ENCODE peak calls at places on chromosome 7, in ten cellular contexts. One of them, this sample, is unnamed.

GRCh38 chr7:140639366-140640053 is 1.1 kb downstream of the DENND2A start:
- DNase-seq in heart left ventricle: peak; percentile 66
- DNase-seq in HFFc6: peak; percentile 58
- DNase-seq in stimulated activated CD4-positive, alpha-beta T cell treated with anti-CD3 and anti-CD28 coated beads, Interleukin-4, amount 100 ng/mL, for 1 hour: peak; percentile 40
- DNase-seq in osteoblast: peak; percentile 87
- DNase-seq in NCI-H1092 treated with DMSO at 0.1 percent for 48 hours: no peak
- DNase-seq in smooth muscle cell of the brain vasculature: no peak
- DNase-seq in aorta: peak; percentile 61
- DNase-seq in caudate nucleus: no peak
- DNase-seq in hepatocyte: peak; percentile 63
- DNase-seq in this sample: no peak

GRCh38 chr7:94056796-94057207 is 52.6 kb upstream of the BET1 start:
- DNase-seq in heart left ventricle: no peak
- DNase-seq in HFFc6: peak; percentile 88
- DNase-seq in stimulated activated CD4-positive, alpha-beta T cell treated with anti-CD3 and anti-CD28 coated beads, Interleukin-4, amount 100 ng/mL, for 1 hour: no peak
- DNase-seq in osteoblast: no peak
- DNase-seq in NCI-H1092 treated with DMSO at 0.1 percent for 48 hours: no peak
- DNase-seq in smooth muscle cell of the brain vasculature: no peak
- DNase-seq in aorta: no peak
- DNase-seq in caudate nucleus: no peak
- DNase-seq in hepatocyte: no peak
- DNase-seq in this sample: no peak

GRCh38 chr7:129412501-129412900 is 21.7 kb upstream of the STRIP2 start:
- DNase-seq in heart left ventricle: no peak
- DNase-seq in HFFc6: no peak
- DNase-seq in stimulated activated CD4-positive, alpha-beta T cell treated with anti-CD3 and anti-CD28 coated beads, Interleukin-4, amount 100 ng/mL, for 1 hour: no peak
- DNase-seq in osteoblast: no peak
- DNase-seq in NCI-H1092 treated with DMSO at 0.1 percent for 48 hours: no peak
- DNase-seq in smooth muscle cell of the brain vasculature: no peak
- DNase-seq in aorta: no peak
- DNase-seq in caudate nucleus: no peak
- DNase-seq in hepatocyte: no peak
- DNase-seq in this sample: no peak

GRCh38 chr7:151485006-151485732 is 34.5 kb downstream of the RHEB start:
- DNase-seq in heart left ventricle: no peak
- DNase-seq in HFFc6: peak; percentile 75
- DNase-seq in stimulated activated CD4-positive, alpha-beta T cell treated with anti-CD3 and anti-CD28 coated beads, Interleukin-4, amount 100 ng/mL, for 1 hour: no peak
- DNase-seq in osteoblast: peak; percentile 69
- DNase-seq in NCI-H1092 treated with DMSO at 0.1 percent for 48 hours: no peak
- DNase-seq in smooth muscle cell of the brain vasculature: no peak
- DNase-seq in aorta: no peak
- DNase-seq in caudate nucleus: no peak
- DNase-seq in hepatocyte: no peak
- DNase-seq in this sample: peak; percentile 12

GRCh38 chr7:155530601-155531000 is 15.8 kb downstream of the CNPY1 start:
- DNase-seq in heart left ventricle: no peak
- DNase-seq in HFFc6: no peak
- DNase-seq in stimulated activated CD4-positive, alpha-beta T cell treated with anti-CD3 and anti-CD28 coated beads, Interleukin-4, amount 100 ng/mL, for 1 hour: no peak
- DNase-seq in osteoblast: no peak
- DNase-seq in NCI-H1092 treated with DMSO at 0.1 percent for 48 hours: no peak
- DNase-seq in smooth muscle cell of the brain vasculature: no peak
- DNase-seq in aorta: no peak
- DNase-seq in caudate nucleus: no peak
- DNase-seq in hepatocyte: no peak
- DNase-seq in this sample: no peak

GRCh38 chr7:43362652-43363428 is 220.1 kb upstream of the STK17A start:
- DNase-seq in heart left ventricle: peak; percentile 58
- DNase-seq in HFFc6: peak; percentile 22
- DNase-seq in stimulated activated CD4-positive, alpha-beta T cell treated with anti-CD3 and anti-CD28 coated beads, Interleukin-4, amount 100 ng/mL, for 1 hour: no peak
- DNase-seq in osteoblast: no peak
- DNase-seq in NCI-H1092 treated with DMSO at 0.1 percent for 48 hours: no peak
- DNase-seq in smooth muscle cell of the brain vasculature: peak; percentile 23
- DNase-seq in aorta: no peak
- DNase-seq in caudate nucleus: no peak
- DNase-seq in hepatocyte: peak; percentile 47
- DNase-seq in this sample: no peak

GRCh38 chr7:30062587-30062986 is 34.4 kb downstream of the PLEKHA8 start:
- DNase-seq in heart left ventricle: no peak
- DNase-seq in HFFc6: peak; percentile 36
- DNase-seq in stimulated activated CD4-positive, alpha-beta T cell treated with anti-CD3 and anti-CD28 coated beads, Interleukin-4, amount 100 ng/mL, for 1 hour: no peak
- DNase-seq in osteoblast: no peak
- DNase-seq in NCI-H1092 treated with DMSO at 0.1 percent for 48 hours: peak; percentile 64
- DNase-seq in smooth muscle cell of the brain vasculature: peak; percentile 26
- DNase-seq in aorta: no peak
- DNase-seq in caudate nucleus: no peak
- DNase-seq in hepatocyte: peak; percentile 49
- DNase-seq in this sample: no peak

GRCh38 chr7:150986099-150986512 is 4.7 kb upstream of the NOS3 start:
- DNase-seq in heart left ventricle: peak; percentile 80
- DNase-seq in HFFc6: peak; percentile 41
- DNase-seq in stimulated activated CD4-positive, alpha-beta T cell treated with anti-CD3 and anti-CD28 coated beads, Interleukin-4, amount 100 ng/mL, for 1 hour: peak; percentile 64
- DNase-seq in osteoblast: peak; percentile 98
- DNase-seq in NCI-H1092 treated with DMSO at 0.1 percent for 48 hours: peak; percentile 83
- DNase-seq in smooth muscle cell of the brain vasculature: no peak
- DNase-seq in aorta: peak; percentile 67
- DNase-seq in caudate nucleus: peak; percentile 37
- DNase-seq in hepatocyte: peak; percentile 84
- DNase-seq in this sample: no peak

GRCh38 chr7:27156508-27156898 is at the start of gene HOXA7:
- DNase-seq in heart left ventricle: peak; percentile 39
- DNase-seq in HFFc6: peak; percentile 82
- DNase-seq in stimulated activated CD4-positive, alpha-beta T cell treated with anti-CD3 and anti-CD28 coated beads, Interleukin-4, amount 100 ng/mL, for 1 hour: no peak
- DNase-seq in osteoblast: peak; percentile 99
- DNase-seq in NCI-H1092 treated with DMSO at 0.1 percent for 48 hours: no peak
- DNase-seq in smooth muscle cell of the brain vasculature: no peak
- DNase-seq in aorta: peak; percentile 80
- DNase-seq in caudate nucleus: no peak
- DNase-seq in hepatocyte: no peak
- DNase-seq in this sample: no peak

GRCh38 chr7:54839538-54840213 is 80.7 kb upstream of the SEC61G start:
- DNase-seq in heart left ventricle: peak; percentile 87
- DNase-seq in HFFc6: peak; percentile 47
- DNase-seq in stimulated activated CD4-positive, alpha-beta T cell treated with anti-CD3 and anti-CD28 coated beads, Interleukin-4, amount 100 ng/mL, for 1 hour: no peak
- DNase-seq in osteoblast: peak; percentile 95
- DNase-seq in NCI-H1092 treated with DMSO at 0.1 percent for 48 hours: peak; percentile 23
- DNase-seq in smooth muscle cell of the brain vasculature: no peak
- DNase-seq in aorta: peak; percentile 85
- DNase-seq in caudate nucleus: peak; percentile 21
- DNase-seq in hepatocyte: peak; percentile 30
- DNase-seq in this sample: no peak

GRCh38 chr7:45680776-45681175 is 106.6 kb downstream of the ADCY1 start:
- DNase-seq in heart left ventricle: no peak
- DNase-seq in HFFc6: no peak
- DNase-seq in stimulated activated CD4-positive, alpha-beta T cell treated with anti-CD3 and anti-CD28 coated beads, Interleukin-4, amount 100 ng/mL, for 1 hour: no peak
- DNase-seq in osteoblast: no peak
- DNase-seq in NCI-H1092 treated with DMSO at 0.1 percent for 48 hours: no peak
- DNase-seq in smooth muscle cell of the brain vasculature: no peak
- DNase-seq in aorta: no peak
- DNase-seq in caudate nucleus: no peak
- DNase-seq in hepatocyte: no peak
- DNase-seq in this sample: no peak

GRCh38 chr7:130144632-130145171 is 60.5 kb downstream of the TMEM209 start:
- DNase-seq in heart left ventricle: no peak
- DNase-seq in HFFc6: peak; percentile 43
- DNase-seq in stimulated activated CD4-positive, alpha-beta T cell treated with anti-CD3 and anti-CD28 coated beads, Interleukin-4, amount 100 ng/mL, for 1 hour: no peak
- DNase-seq in osteoblast: peak; percentile 90
- DNase-seq in NCI-H1092 treated with DMSO at 0.1 percent for 48 hours: no peak
- DNase-seq in smooth muscle cell of the brain vasculature: no peak
- DNase-seq in aorta: no peak
- DNase-seq in caudate nucleus: no peak
- DNase-seq in hepatocyte: no peak
- DNase-seq in this sample: no peak

GRCh38 chr7:73606801-73607691 is 17.3 kb downstream of the MLXIPL start:
- DNase-seq in heart left ventricle: peak; percentile 84
- DNase-seq in HFFc6: no peak
- DNase-seq in stimulated activated CD4-positive, alpha-beta T cell treated with anti-CD3 and anti-CD28 coated beads, Interleukin-4, amount 100 ng/mL, for 1 hour: peak; percentile 75
- DNase-seq in osteoblast: peak; percentile 98
- DNase-seq in NCI-H1092 treated with DMSO at 0.1 percent for 48 hours: peak; percentile 33
- DNase-seq in smooth muscle cell of the brain vasculature: no peak
- DNase-seq in aorta: peak; percentile 67
- DNase-seq in caudate nucleus: no peak
- DNase-seq in hepatocyte: peak; percentile 77
- DNase-seq in this sample: no peak

GRCh38 chr7:81062747-81063146 is 143.9 kb upstream of the SEMA3C start:
- DNase-seq in heart left ventricle: no peak
- DNase-seq in HFFc6: no peak
- DNase-seq in stimulated activated CD4-positive, alpha-beta T cell treated with anti-CD3 and anti-CD28 coated beads, Interleukin-4, amount 100 ng/mL, for 1 hour: no peak
- DNase-seq in osteoblast: no peak
- DNase-seq in NCI-H1092 treated with DMSO at 0.1 percent for 48 hours: no peak
- DNase-seq in smooth muscle cell of the brain vasculature: no peak
- DNase-seq in aorta: no peak
- DNase-seq in caudate nucleus: no peak
- DNase-seq in hepatocyte: no peak
- DNase-seq in this sample: no peak

GRCh38 chr7:1085266-1085665 is 2.6 kb upstream of the GPER1 start:
- DNase-seq in heart left ventricle: no peak
- DNase-seq in HFFc6: no peak
- DNase-seq in stimulated activated CD4-positive, alpha-beta T cell treated with anti-CD3 and anti-CD28 coated beads, Interleukin-4, amount 100 ng/mL, for 1 hour: no peak
- DNase-seq in osteoblast: peak; percentile 86
- DNase-seq in NCI-H1092 treated with DMSO at 0.1 percent for 48 hours: no peak
- DNase-seq in smooth muscle cell of the brain vasculature: no peak
- DNase-seq in aorta: no peak
- DNase-seq in caudate nucleus: no peak
- DNase-seq in hepatocyte: no peak
- DNase-seq in this sample: no peak

GRCh38 chr7:105028004-105028403 is 14.0 kb downstream of the KMT2E start:
- DNase-seq in heart left ventricle: no peak
- DNase-seq in HFFc6: no peak
- DNase-seq in stimulated activated CD4-positive, alpha-beta T cell treated with anti-CD3 and anti-CD28 coated beads, Interleukin-4, amount 100 ng/mL, for 1 hour: no peak
- DNase-seq in osteoblast: no peak
- DNase-seq in NCI-H1092 treated with DMSO at 0.1 percent for 48 hours: no peak
- DNase-seq in smooth muscle cell of the brain vasculature: no peak
- DNase-seq in aorta: no peak
- DNase-seq in caudate nucleus: no peak
- DNase-seq in hepatocyte: no peak
- DNase-seq in this sample: no peak

GRCh38 chr7:157076466-157076865 is 62.3 kb upstream of the UBE3C start:
- DNase-seq in heart left ventricle: no peak
- DNase-seq in HFFc6: no peak
- DNase-seq in stimulated activated CD4-positive, alpha-beta T cell treated with anti-CD3 and anti-CD28 coated beads, Interleukin-4, amount 100 ng/mL, for 1 hour: no peak
- DNase-seq in osteoblast: no peak
- DNase-seq in NCI-H1092 treated with DMSO at 0.1 percent for 48 hours: no peak
- DNase-seq in smooth muscle cell of the brain vasculature: no peak
- DNase-seq in aorta: no peak
- DNase-seq in caudate nucleus: no peak
- DNase-seq in hepatocyte: no peak
- DNase-seq in this sample: no peak

GRCh38 chr7:70406419-70407189 is 725.3 kb upstream of the GALNT17 start:
- DNase-seq in heart left ventricle: no peak
- DNase-seq in HFFc6: no peak
- DNase-seq in stimulated activated CD4-positive, alpha-beta T cell treated with anti-CD3 and anti-CD28 coated beads, Interleukin-4, amount 100 ng/mL, for 1 hour: no peak
- DNase-seq in osteoblast: no peak
- DNase-seq in NCI-H1092 treated with DMSO at 0.1 percent for 48 hours: no peak
- DNase-seq in smooth muscle cell of the brain vasculature: no peak
- DNase-seq in aorta: no peak
- DNase-seq in caudate nucleus: no peak
- DNase-seq in hepatocyte: no peak
- DNase-seq in this sample: no peak

GRCh38 chr7:67760971-67761370 is 764.3 kb downstream of the TYW1 start:
- DNase-seq in heart left ventricle: no peak
- DNase-seq in HFFc6: no peak
- DNase-seq in stimulated activated CD4-positive, alpha-beta T cell treated with anti-CD3 and anti-CD28 coated beads, Interleukin-4, amount 100 ng/mL, for 1 hour: no peak
- DNase-seq in osteoblast: no peak
- DNase-seq in NCI-H1092 treated with DMSO at 0.1 percent for 48 hours: no peak
- DNase-seq in smooth muscle cell of the brain vasculature: no peak
- DNase-seq in aorta: no peak
- DNase-seq in caudate nucleus: no peak
- DNase-seq in hepatocyte: no peak
- DNase-seq in this sample: no peak

GRCh38 chr7:108001759-108002725 is 919 bp downstream of the LAMB1 start:
- DNase-seq in heart left ventricle: no peak
- DNase-seq in HFFc6: peak; percentile 54
- DNase-seq in stimulated activated CD4-positive, alpha-beta T cell treated with anti-CD3 and anti-CD28 coated beads, Interleukin-4, amount 100 ng/mL, for 1 hour: no peak
- DNase-seq in osteoblast: peak; percentile 89
- DNase-seq in NCI-H1092 treated with DMSO at 0.1 percent for 48 hours: peak; percentile 41
- DNase-seq in smooth muscle cell of the brain vasculature: no peak
- DNase-seq in aorta: peak; percentile 55
- DNase-seq in caudate nucleus: peak; percentile 10
- DNase-seq in hepatocyte: peak; percentile 45
- DNase-seq in this sample: no peak

GRCh38 chr7:133854739-133855138 is 272.4 kb upstream of the LRGUK start:
- DNase-seq in heart left ventricle: no peak
- DNase-seq in HFFc6: peak; percentile 68
- DNase-seq in stimulated activated CD4-positive, alpha-beta T cell treated with anti-CD3 and anti-CD28 coated beads, Interleukin-4, amount 100 ng/mL, for 1 hour: no peak
- DNase-seq in osteoblast: peak; percentile 76
- DNase-seq in NCI-H1092 treated with DMSO at 0.1 percent for 48 hours: peak; percentile 74
- DNase-seq in smooth muscle cell of the brain vasculature: no peak
- DNase-seq in aorta: no peak
- DNase-seq in caudate nucleus: no peak
- DNase-seq in hepatocyte: peak; percentile 59
- DNase-seq in this sample: peak; percentile 3

GRCh38 chr7:100515072-100515532 is 23.9 kb upstream of the AGFG2 start:
- DNase-seq in heart left ventricle: no peak
- DNase-seq in HFFc6: peak; percentile 48
- DNase-seq in stimulated activated CD4-positive, alpha-beta T cell treated with anti-CD3 and anti-CD28 coated beads, Interleukin-4, amount 100 ng/mL, for 1 hour: no peak
- DNase-seq in osteoblast: peak; percentile 36
- DNase-seq in NCI-H1092 treated with DMSO at 0.1 percent for 48 hours: no peak
- DNase-seq in smooth muscle cell of the brain vasculature: no peak
- DNase-seq in aorta: no peak
- DNase-seq in caudate nucleus: no peak
- DNase-seq in hepatocyte: no peak
- DNase-seq in this sample: no peak

GRCh38 chr7:90474284-90475210 is 5.1 kb downstream of the PTTG1IP2 start:
- DNase-seq in heart left ventricle: no peak
- DNase-seq in HFFc6: peak; percentile 82
- DNase-seq in stimulated activated CD4-positive, alpha-beta T cell treated with anti-CD3 and anti-CD28 coated beads, Interleukin-4, amount 100 ng/mL, for 1 hour: no peak
- DNase-seq in osteoblast: peak; percentile 64
- DNase-seq in NCI-H1092 treated with DMSO at 0.1 percent for 48 hours: no peak
- DNase-seq in smooth muscle cell of the brain vasculature: no peak
- DNase-seq in aorta: no peak
- DNase-seq in caudate nucleus: no peak
- DNase-seq in hepatocyte: no peak
- DNase-seq in this sample: no peak

GRCh38 chr7:30255096-30255769 is 29.2 kb upstream of the ZNRF2 start:
- DNase-seq in heart left ventricle: no peak
- DNase-seq in HFFc6: no peak
- DNase-seq in stimulated activated CD4-positive, alpha-beta T cell treated with anti-CD3 and anti-CD28 coated beads, Interleukin-4, amount 100 ng/mL, for 1 hour: no peak
- DNase-seq in osteoblast: no peak
- DNase-seq in NCI-H1092 treated with DMSO at 0.1 percent for 48 hours: no peak
- DNase-seq in smooth muscle cell of the brain vasculature: no peak
- DNase-seq in aorta: no peak
- DNase-seq in caudate nucleus: no peak
- DNase-seq in hepatocyte: peak; percentile 45
- DNase-seq in this sample: no peak

GRCh38 chr7:28678421-28678965 is 266.2 kb downstream of the CREB5 start:
- DNase-seq in heart left ventricle: no peak
- DNase-seq in HFFc6: no peak
- DNase-seq in stimulated activated CD4-positive, alpha-beta T cell treated with anti-CD3 and anti-CD28 coated beads, Interleukin-4, amount 100 ng/mL, for 1 hour: no peak
- DNase-seq in osteoblast: peak; percentile 18
- DNase-seq in NCI-H1092 treated with DMSO at 0.1 percent for 48 hours: no peak
- DNase-seq in smooth muscle cell of the brain vasculature: no peak
- DNase-seq in aorta: no peak
- DNase-seq in caudate nucleus: no peak
- DNase-seq in hepatocyte: no peak
- DNase-seq in this sample: no peak

GRCh38 chr7:137395425-137395824 is 51.9 kb upstream of the PTN start:
- DNase-seq in heart left ventricle: no peak
- DNase-seq in HFFc6: no peak
- DNase-seq in stimulated activated CD4-positive, alpha-beta T cell treated with anti-CD3 and anti-CD28 coated beads, Interleukin-4, amount 100 ng/mL, for 1 hour: no peak
- DNase-seq in osteoblast: no peak
- DNase-seq in NCI-H1092 treated with DMSO at 0.1 percent for 48 hours: peak; percentile 96
- DNase-seq in smooth muscle cell of the brain vasculature: no peak
- DNase-seq in aorta: no peak
- DNase-seq in caudate nucleus: peak; percentile 6
- DNase-seq in hepatocyte: peak; percentile 5
- DNase-seq in this sample: no peak

GRCh38 chr7:44706788-44707557 is 41.7 kb upstream of the ZMIZ2 start:
- DNase-seq in heart left ventricle: no peak
- DNase-seq in HFFc6: no peak
- DNase-seq in stimulated activated CD4-positive, alpha-beta T cell treated with anti-CD3 and anti-CD28 coated beads, Interleukin-4, amount 100 ng/mL, for 1 hour: no peak
- DNase-seq in osteoblast: peak; percentile 53
- DNase-seq in NCI-H1092 treated with DMSO at 0.1 percent for 48 hours: peak; percentile 68
- DNase-seq in smooth muscle cell of the brain vasculature: no peak
- DNase-seq in aorta: no peak
- DNase-seq in caudate nucleus: no peak
- DNase-seq in hepatocyte: no peak
- DNase-seq in this sample: no peak

GRCh38 chr7:153943428-153944370 is 108.5 kb upstream of the DPP6 start:
- DNase-seq in heart left ventricle: no peak
- DNase-seq in HFFc6: no peak
- DNase-seq in stimulated activated CD4-positive, alpha-beta T cell treated with anti-CD3 and anti-CD28 coated beads, Interleukin-4, amount 100 ng/mL, for 1 hour: no peak
- DNase-seq in osteoblast: no peak
- DNase-seq in NCI-H1092 treated with DMSO at 0.1 percent for 48 hours: peak; percentile 66
- DNase-seq in smooth muscle cell of the brain vasculature: no peak
- DNase-seq in aorta: no peak
- DNase-seq in caudate nucleus: peak; percentile 4
- DNase-seq in hepatocyte: no peak
- DNase-seq in this sample: no peak

This sample was measured in amniotic stem cell.